ENCODE peak calls at places on chromosome 16, in five cellular contexts. H is colonic mucosa, M is IMR-90, Y is left ventricle myocardium inferior, G is cardiac muscle cell. O is an unnamed sample.

GRCh38 chr16:81996664-81997529 is 14.4 kb downstream of the SDR42E1 start:
- DNase-seq in H (no peak), M (peak; percentile 57), Y (no peak), G (peak; percentile 2), O (no peak)

GRCh38 chr16:84044108-84044488 is 1.5 kb upstream of the SLC38A8 start:
- DNase-seq in H (no peak), M (peak; percentile 28), Y (no peak), G (peak; percentile 51), O (peak; percentile 33)

GRCh38 chr16:3761375-3762079 is 44.2 kb upstream of the TRAP1 start:
- DNase-seq in H (no peak), M (no peak), Y (no peak), G (no peak), O (no peak)

GRCh38 chr16:8146613-8147012 is 443.7 kb downstream of the TMEM114 start:
- DNase-seq in H (no peak), M (no peak), Y (no peak), G (no peak), O (no peak)

GRCh38 chr16:81940781-81941560 is 70.3 kb downstream of the SDR42E1 start:
- DNase-seq in H (no peak), M (peak; percentile 64), Y (no peak), G (peak; percentile 23), O (no peak)

GRCh38 chr16:31460582-31461002 is 1.3 kb downstream of the ARMC5 start:
- DNase-seq in H (no peak), M (peak; percentile 73), Y (no peak), G (no peak), O (no peak)

GRCh38 chr16:27460663-27461482 is 58.9 kb downstream of the IL21R start:
- DNase-seq in H (no peak), M (no peak), Y (no peak), G (no peak), O (no peak)

GRCh38 chr16:471353-472198 is 46.1 kb downstream of the RAB11FIP3 start:
- DNase-seq in H (no peak), M (peak; percentile 19), Y (peak; percentile 25), G (no peak), O (no peak)

GRCh38 chr16:20944861-20945390 is 44.4 kb downstream of the LYRM1 start:
- DNase-seq in H (no peak), M (peak; percentile 16), Y (no peak), G (no peak), O (no peak)

GRCh38 chr16:48817032-48817431 is 207.1 kb upstream of the N4BP1 start:
- DNase-seq in H (no peak), M (no peak), Y (no peak), G (no peak), O (no peak)

GRCh38 chr16:85733839-85734170 is 17.1 kb downstream of the C16orf74 start:
- DNase-seq in H (no peak), M (no peak), Y (no peak), G (peak; percentile 57), O (no peak)

GRCh38 chr16:88454315-88455057 is 1.4 kb downstream of the ZFPM1 start:
- DNase-seq in H (peak; percentile 67), M (no peak), Y (no peak), G (peak; percentile 44), O (peak; percentile 61)

GRCh38 chr16:4176794-4177438 is 60.7 kb upstream of the ADCY9 start:
- DNase-seq in H (no peak), M (peak; percentile 73), Y (no peak), G (no peak), O (no peak)

GRCh38 chr16:1560866-1561265 is 27.4 kb downstream of the TMEM204 start:
- DNase-seq in H (no peak), M (no peak), Y (no peak), G (no peak), O (no peak)

GRCh38 chr16:301950-302349 is 19.0 kb downstream of the PDIA2 start:
- DNase-seq in H (no peak), M (no peak), Y (no peak), G (no peak), O (no peak)

GRCh38 chr16:2083409-2083808 is 35.6 kb downstream of the TSC2 start:
- DNase-seq in H (no peak), M (no peak), Y (no peak), G (no peak), O (no peak)

GRCh38 chr16:4385789-4386451 is 14.3 kb downstream of the VASN start:
- DNase-seq in H (no peak), M (no peak), Y (no peak), G (no peak), O (peak; percentile 10)

GRCh38 chr16:19757026-19757425 is 39.0 kb downstream of the IQCK start:
- DNase-seq in H (no peak), M (peak; percentile 58), Y (no peak), G (no peak), O (no peak)

GRCh38 chr16:28136751-28137434 is 73.4 kb upstream of the GSG1L start:
- DNase-seq in H (no peak), M (no peak), Y (no peak), G (no peak), O (no peak)

GRCh38 chr16:26511463-26511862 is 555.3 kb upstream of the C16orf82 start:
- DNase-seq in H (no peak), M (no peak), Y (no peak), G (no peak), O (no peak)

GRCh38 chr16:89189358-89190025 is 10.8 kb downstream of the SLC22A31 start:
- DNase-seq in H (no peak), M (no peak), Y (no peak), G (no peak), O (no peak)

GRCh38 chr16:46822270-46822669 is 8.7 kb downstream of the C16orf87 start:
- DNase-seq in H (no peak), M (peak; percentile 91), Y (no peak), G (no peak), O (no peak)

GRCh38 chr16:830871-831570 is 30.5 kb upstream of the GNG13 start:
- DNase-seq in H (no peak), M (no peak), Y (no peak), G (no peak), O (no peak)

GRCh38 chr16:4360538-4361021 is 9.5 kb upstream of the PAM16 start:
- DNase-seq in H (no peak), M (no peak), Y (no peak), G (no peak), O (no peak)

DNA sequence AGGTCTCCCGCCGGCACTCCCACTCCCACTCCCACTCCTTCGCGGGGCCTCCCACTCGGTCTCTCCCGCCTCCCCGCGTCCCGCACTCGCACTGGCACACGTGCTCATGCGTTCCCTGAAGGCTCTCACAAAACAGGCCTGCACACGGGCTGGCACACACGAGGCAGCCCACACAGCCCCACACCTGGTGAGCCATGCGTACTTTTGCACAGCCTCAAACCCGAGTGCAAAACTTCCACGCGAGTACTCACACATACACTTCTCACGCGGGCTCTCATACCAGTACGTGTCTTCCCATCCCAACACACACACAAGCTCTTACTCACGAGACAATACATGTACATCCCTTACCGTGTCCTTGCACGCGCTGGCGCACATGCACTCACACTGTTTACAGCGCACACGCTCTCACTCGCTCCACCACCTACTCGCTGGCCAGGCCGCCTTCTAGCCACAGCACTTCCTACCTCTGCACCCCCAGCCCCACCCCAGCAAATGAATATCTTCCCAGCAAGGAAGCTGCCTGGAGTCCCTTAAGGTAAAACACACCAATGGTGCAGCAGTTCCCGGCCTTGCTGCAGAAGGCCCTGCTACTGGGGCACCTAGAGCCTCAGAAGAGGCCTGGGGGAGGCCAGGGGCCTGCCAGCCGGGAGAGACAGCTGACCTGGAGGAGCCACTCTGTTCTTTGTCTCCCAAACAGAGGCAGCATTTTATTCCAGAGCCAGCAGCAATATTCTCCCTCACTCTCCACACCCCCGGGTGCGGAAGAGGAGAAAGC is 533 bp upstream of the KIFC3 start:
- DNase-seq in H (no peak), M (peak; percentile 54), Y (no peak), G (no peak), O (no peak)
- H3K4me1 ChIP-seq in H (peaks cover 9% of the 10 kb centered on the region), M (peaks cover 34% of the 10 kb centered on the region), Y (peaks cover 81% of the 10 kb centered on the region), G (peaks cover 41% of the 10 kb centered on the region), O (no peaks in the 10 kb centered on the region)

GRCh38 chr16:86737083-86737482 is 158.7 kb downstream of the FOXL1 start:
- DNase-seq in H (no peak), M (no peak), Y (no peak), G (no peak), O (no peak)

GRCh38 chr16:86733526-86734254 is 155.3 kb downstream of the FOXL1 start:
- DNase-seq in H (no peak), M (no peak), Y (no peak), G (no peak), O (no peak)

GRCh38 chr16:86735727-86736126 is 157.4 kb downstream of the FOXL1 start:
- DNase-seq in H (no peak), M (no peak), Y (no peak), G (no peak), O (no peak)

GRCh38 chr16:86732621-86733297 is 154.4 kb downstream of the FOXL1 start:
- DNase-seq in H (no peak), M (peak; percentile 53), Y (no peak), G (peak; percentile 40), O (no peak)

GRCh38 chr16:86734559-86735480 is 156.5 kb downstream of the FOXL1 start:
- DNase-seq in H (no peak), M (no peak), Y (no peak), G (no peak), O (no peak)
- H3K27me3 ChIP-seq in H (peaks cover 3% of the 10 kb centered on the region), M (peaks cover 17% of the 10 kb centered on the region), Y (peaks cover 55% of the 10 kb centered on the region), G (peaks cover 37% of the 10 kb centered on the region), O (no peaks in the 10 kb centered on the region)

GRCh38 chr16:12289175-12290063 is 312.9 kb downstream of the SNX29 start:
- DNase-seq in H (peak; percentile 55), M (no peak), Y (no peak), G (no peak), O (no peak)
- TF ChIP-seq CTCF in H (no peak), M (no peak), Y (no peak), G (no peak), O (no peak)

GRCh38 chr16:56781565-56781964 is 51.6 kb downstream of the NUP93 start:
- DNase-seq in H (no peak), M (no peak), Y (no peak), G (no peak), O (no peak)

GRCh38 chr16:56777533-56777932 is 47.6 kb downstream of the NUP93 start:
- DNase-seq in H (no peak), M (no peak), Y (no peak), G (no peak), O (no peak)

GRCh38 chr16:56779956-56780355 is 50.0 kb downstream of the NUP93 start:
- DNase-seq in H (no peak), M (no peak), Y (no peak), G (no peak), O (no peak)

GRCh38 chr16:56783332-56783731 is 53.4 kb downstream of the NUP93 start:
- DNase-seq in H (no peak), M (no peak), Y (no peak), G (no peak), O (no peak)

DNA sequence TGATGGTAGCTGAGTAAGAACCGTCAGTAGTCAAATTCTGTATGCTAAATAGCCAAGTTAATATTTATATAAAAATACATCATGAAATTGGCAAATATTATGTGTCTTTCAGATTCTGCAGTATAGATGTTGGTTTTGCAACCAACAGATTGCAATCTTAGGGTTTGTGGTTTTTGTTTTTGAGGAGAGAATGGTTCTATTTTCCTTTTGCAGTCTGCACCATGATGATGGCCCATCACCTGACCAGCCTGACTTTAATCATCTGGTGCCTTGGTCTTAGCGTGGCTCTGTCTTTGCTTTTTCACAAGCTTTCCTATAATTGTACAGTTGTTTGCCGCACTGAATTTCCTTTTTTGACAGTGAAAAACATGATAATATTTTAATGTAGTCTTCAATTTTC is 50.7 kb downstream of the NUP93 start:
- DNase-seq in H (no peak), M (no peak), Y (no peak), G (no peak), O (no peak)
- H3K4me1 ChIP-seq in H (no peaks in the 10 kb centered on the region), M (peaks cover 3% of the 10 kb centered on the region), Y (peaks cover 7% of the 10 kb centered on the region), G (peaks cover 18% of the 10 kb centered on the region), O (no peaks in the 10 kb centered on the region)

O was measured in right lobe of liver.